ENCODE peak calls at places on chromosome 1, in nine cellular contexts. Z is fibroblast of pulmonary artery; U is heart left ventricle; F is fibroblast of lung; L is NB4; M is ovary; I is Jurkat, Clone E6-1; C is PC-9; O is body of pancreas. R is an unnamed sample.

GRCh38 chr1:71464016-71464415 is 383.2 kb upstream of the ZRANB2 start:
- DNase-seq in Z (no peak), U (no peak), F (peak), L (no peak), M (no peak), I (no peak), C (no peak), O (no peak), R (no peak)

GRCh38 chr1:101029184-101029583 is 3.6 kb upstream of the DPH5 start:
- DNase-seq in Z (no peak), U (no peak), F (no peak), L (no peak), M (no peak), I (no peak), C (no peak), O (no peak), R (no peak)

GRCh38 chr1:229674042-229674441 is 48.0 kb downstream of the URB2 start:
- DNase-seq in Z (no peak), U (no peak), F (no peak), L (no peak), M (no peak), I (peak), C (no peak), O (no peak), R (no peak)

GRCh38 chr1:167447521-167448136 is 70.7 kb downstream of the CD247 start:
- DNase-seq in Z (no peak), U (no peak), F (no peak), L (peak), M (no peak), I (no peak), C (peak), O (peak), R (peak)

GRCh38 chr1:116999596-116999995 is 2.0 kb upstream of the CD101 start:
- DNase-seq in Z (no peak), U (no peak), F (no peak), L (no peak), M (no peak), I (no peak), C (no peak), O (no peak), R (no peak)

GRCh38 chr1:55321947-55322346 is 106.8 kb upstream of the USP24 start:
- DNase-seq in Z (no peak), U (no peak), F (peak), L (no peak), M (no peak), I (no peak), C (peak), O (no peak), R (no peak)

GRCh38 chr1:64898107-64898861 is 68.1 kb downstream of the JAK1 start:
- DNase-seq in Z (peak), U (peak), F (peak), L (peak), M (peak), I (no peak), C (peak), O (peak), R (peak)

GRCh38 chr1:33460947-33461629 is 11.4 kb upstream of the ZSCAN20 start:
- DNase-seq in Z (no peak), U (peak), F (no peak), L (peak), M (no peak), I (no peak), C (no peak), O (no peak), R (peak)

GRCh38 chr1:228141082-228141870 is 1.2 kb downstream of the GUK1 start:
- DNase-seq in Z (peak), U (peak), F (peak), L (no peak), M (no peak), I (no peak), C (no peak), O (peak), R (peak)

GRCh38 chr1:200006711-200007110 is 20.8 kb upstream of the NR5A2 start:
- DNase-seq in Z (no peak), U (no peak), F (no peak), L (no peak), M (no peak), I (no peak), C (no peak), O (peak), R (no peak)

GRCh38 chr1:53326598-53327182 is 1.2 kb downstream of the LRP8 start:
- DNase-seq in Z (no peak), U (no peak), F (no peak), L (peak), M (peak), I (no peak), C (no peak), O (peak), R (no peak)

GRCh38 chr1:243255791-243256512 is at the start of gene SDCCAG8:
- DNase-seq in Z (peak), U (peak), F (peak), L (peak), M (peak), I (peak), C (peak), O (peak), R (peak)

GRCh38 chr1:243254927-243255790 is at the start of gene CEP170:
- DNase-seq in Z (peak), U (peak), F (peak), L (peak), M (peak), I (peak), C (peak), O (peak), R (peak)

GRCh38 chr1:243253211-243253926 is 1.7 kb downstream of the CEP170 start:
- DNase-seq in Z (no peak), U (no peak), F (no peak), L (peak), M (no peak), I (no peak), C (no peak), O (no peak), R (peak)

GRCh38 chr1:243253927-243254232 is 1.2 kb downstream of the CEP170 start:
- DNase-seq in Z (no peak), U (no peak), F (no peak), L (no peak), M (no peak), I (no peak), C (no peak), O (no peak), R (no peak)

DNA sequence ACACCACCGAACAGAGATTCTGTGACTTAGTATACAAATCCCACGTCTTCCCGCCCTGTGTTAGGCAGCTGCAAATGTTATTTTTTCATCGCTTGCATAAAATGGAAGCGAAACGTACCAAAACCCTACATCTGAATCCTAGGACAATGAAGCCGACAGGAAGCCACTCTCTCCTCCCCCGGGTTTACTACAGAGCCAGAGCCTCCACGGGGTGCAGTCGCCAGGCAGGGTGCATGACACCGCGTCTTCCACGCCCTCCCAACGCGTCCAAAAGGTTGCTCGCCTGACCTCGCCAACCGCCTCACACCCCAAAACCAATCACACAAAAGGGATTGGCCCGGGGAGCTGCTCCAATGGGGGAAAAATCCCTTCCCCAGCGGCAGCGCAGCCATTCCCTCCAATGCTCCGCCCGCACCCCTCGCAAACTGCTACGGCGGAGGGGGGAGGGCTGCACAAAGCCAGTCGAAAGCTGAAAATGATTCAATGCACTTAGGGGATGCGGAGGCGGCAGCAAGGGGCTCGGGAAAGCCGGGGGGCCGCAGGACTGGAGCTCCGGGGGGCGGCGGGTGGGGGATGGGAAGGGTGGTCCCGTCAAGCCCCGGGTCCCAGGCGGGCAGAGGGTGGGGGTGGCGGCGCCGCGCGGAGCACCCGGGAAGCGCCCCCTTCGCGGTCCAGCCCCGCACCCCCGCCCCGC is 701 bp downstream of the CEP170 start:
- DNase-seq in Z (peak), U (peak), F (peak), L (peak), M (peak), I (peak), C (peak), O (peak), R (peak)
- H3K4me3 ChIP-seq in Z (peak), U (peak), F (peak), L (peak), M (peak), I (peak), C (peak), O (peak), R (peak)

DNA sequence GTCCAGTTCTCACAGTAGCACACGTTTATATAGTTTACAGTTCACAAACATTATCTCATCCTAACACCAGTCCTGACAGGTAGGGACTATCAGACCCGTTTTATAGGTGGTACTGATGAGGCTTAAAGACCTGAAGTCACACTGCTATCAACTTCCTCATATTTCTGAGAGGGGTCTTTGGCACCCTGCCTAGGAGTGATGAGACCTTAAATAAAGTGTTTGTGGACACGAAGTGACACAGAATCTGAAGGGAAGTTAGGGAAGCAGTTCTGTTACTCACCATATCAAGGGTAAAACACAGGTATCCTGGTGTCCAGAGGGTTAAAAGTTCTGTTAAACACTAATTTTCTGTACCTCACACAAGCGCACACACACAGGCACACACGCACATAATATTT is 623 bp upstream of the TACSTD2 start:
- DNase-seq in Z (no peak), U (no peak), F (no peak), L (peak), M (no peak), I (no peak), C (no peak), O (no peak), R (no peak)
- H3K4me3 ChIP-seq in Z (no peak), U (no peak), F (no peak), L (no peak), M (no peak), I (no peak), C (peak), O (peak), R (no peak)

GRCh38 chr1:27527857-27528700 is 38.1 kb upstream of the WASF2 start:
- DNase-seq in Z (no peak), U (no peak), F (no peak), L (no peak), M (peak), I (no peak), C (peak), O (peak), R (peak)
- H3K4me3 ChIP-seq in Z (no peak), U (peak), F (no peak), L (no peak), M (peak), I (no peak), C (peak), O (peak), R (no peak)

GRCh38 chr1:230713547-230713914 is 391 bp downstream of the AGT start:
- DNase-seq in Z (no peak), U (no peak), F (no peak), L (no peak), M (no peak), I (no peak), C (no peak), O (no peak), R (no peak)

GRCh38 chr1:230713915-230714764 is at the start of gene AGT:
- DNase-seq in Z (peak), U (peak), F (peak), L (peak), M (peak), I (no peak), C (peak), O (peak), R (no peak)

GRCh38 chr1:230713138-230713537 is 784 bp downstream of the AGT start:
- DNase-seq in Z (no peak), U (no peak), F (no peak), L (no peak), M (no peak), I (no peak), C (no peak), O (no peak), R (no peak)

GRCh38 chr1:230711245-230711644 is 2.7 kb downstream of the AGT start:
- DNase-seq in Z (no peak), U (no peak), F (peak), L (no peak), M (no peak), I (no peak), C (no peak), O (no peak), R (no peak)

GRCh38 chr1:230712470-230712942 is 1.4 kb downstream of the AGT start:
- DNase-seq in Z (no peak), U (no peak), F (no peak), L (no peak), M (no peak), I (no peak), C (no peak), O (no peak), R (no peak)
- H3K4me3 ChIP-seq in Z (no peak), U (peak), F (no peak), L (no peak), M (no peak), I (no peak), C (no peak), O (no peak), R (no peak)

DNA sequence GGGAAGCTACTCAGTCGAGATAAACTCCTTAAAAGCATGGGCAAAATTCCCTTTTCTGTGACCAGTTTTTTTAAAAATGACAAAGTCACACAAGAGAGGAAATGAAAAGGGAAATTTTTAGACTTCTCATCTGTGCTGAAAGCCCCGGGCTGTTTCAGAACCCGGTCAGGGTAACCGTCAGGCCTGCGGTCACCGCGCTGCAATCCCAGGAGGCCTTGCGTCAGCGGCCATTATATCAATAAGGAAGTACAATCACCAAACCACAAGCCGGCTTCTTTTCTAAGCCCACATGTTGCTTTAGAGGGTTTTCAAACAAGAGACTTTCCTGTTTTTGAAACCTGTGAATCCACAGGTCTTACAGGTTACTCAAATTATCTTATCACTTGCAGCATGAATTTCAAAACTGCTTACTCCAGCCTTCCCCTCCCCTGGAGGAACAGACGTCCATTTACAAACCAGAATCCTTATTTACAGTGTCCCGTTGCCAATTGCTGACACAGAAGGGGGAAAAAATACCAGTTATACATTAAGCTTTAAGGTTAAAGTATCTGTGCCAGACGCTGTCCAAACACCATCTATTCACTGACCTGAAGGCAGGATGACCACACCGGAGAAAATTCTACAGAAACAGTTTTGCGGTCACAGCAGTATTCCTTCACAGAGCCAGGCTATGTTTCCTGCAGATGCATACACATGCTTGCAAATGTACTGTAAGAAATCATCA is 165.3 kb downstream of the TOMM20 start:
- DNase-seq in Z (peak), U (peak), F (peak), L (peak), M (no peak), I (peak), C (peak), O (peak), R (peak)
- H3K4me3 ChIP-seq in Z (no peak), U (no peak), F (no peak), L (peak), M (no peak), I (no peak), C (peak), O (no peak), R (peak)

DNA sequence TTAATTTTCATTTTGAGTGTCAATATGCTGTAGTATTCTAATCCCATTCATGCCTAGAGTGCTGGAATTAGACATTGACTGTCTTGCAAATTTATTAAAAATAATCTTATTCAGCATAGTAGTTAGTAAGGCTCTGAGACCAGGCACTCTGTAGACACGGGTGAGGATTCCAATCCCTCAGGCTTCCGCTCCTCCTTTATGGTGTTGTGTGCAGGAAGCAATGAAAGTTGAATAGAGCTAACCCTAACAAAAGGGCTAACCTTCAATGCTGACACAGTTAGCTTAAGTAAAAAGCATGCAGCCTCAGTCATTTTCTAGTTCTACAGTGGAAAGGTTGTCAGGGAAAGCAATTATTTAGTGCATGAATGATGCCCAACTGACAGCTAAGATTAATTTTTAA is 199.6 kb upstream of the SGIP1 start:
- DNase-seq in Z (no peak), U (no peak), F (no peak), L (peak), M (no peak), I (no peak), C (no peak), O (no peak), R (peak)
- H3K4me3 ChIP-seq in Z (peak), U (peak), F (no peak), L (peak), M (no peak), I (no peak), C (no peak), O (no peak), R (peak)

GRCh38 chr1:112629256-112629655 is 9.6 kb downstream of the CAPZA1 start:
- DNase-seq in Z (no peak), U (no peak), F (no peak), L (no peak), M (no peak), I (no peak), C (no peak), O (no peak), R (no peak)

GRCh38 chr1:112626887-112627286 is 7.3 kb downstream of the CAPZA1 start:
- DNase-seq in Z (no peak), U (no peak), F (no peak), L (no peak), M (no peak), I (no peak), C (no peak), O (no peak), R (no peak)

GRCh38 chr1:112626193-112626592 is 6.6 kb downstream of the CAPZA1 start:
- DNase-seq in Z (no peak), U (no peak), F (no peak), L (no peak), M (no peak), I (no peak), C (no peak), O (no peak), R (no peak)

GRCh38 chr1:112628516-112628915 is 8.9 kb downstream of the CAPZA1 start:
- DNase-seq in Z (no peak), U (no peak), F (no peak), L (no peak), M (no peak), I (no peak), C (no peak), O (no peak), R (peak)

DNA sequence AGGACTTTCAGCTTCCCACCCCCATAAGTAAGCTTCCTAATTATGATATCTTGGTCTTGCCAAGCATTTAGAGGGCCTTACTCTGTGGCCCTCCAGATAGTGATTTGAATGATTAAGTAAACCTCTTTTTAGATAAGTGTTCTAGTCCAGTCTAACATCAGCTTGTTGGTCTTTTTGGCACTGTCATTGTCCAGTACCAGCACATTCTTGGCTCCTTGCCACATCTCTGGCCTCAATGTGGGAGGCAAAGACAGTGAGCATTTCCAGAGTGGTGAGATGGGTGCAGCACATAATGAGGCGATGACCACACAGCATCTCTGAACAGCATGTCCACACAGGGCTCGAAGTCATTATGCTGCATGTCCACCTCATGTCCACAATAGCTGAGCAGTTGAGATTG is 6.1 kb downstream of the CAPZA1 start:
- DNase-seq in Z (peak), U (peak), F (peak), L (peak), M (no peak), I (no peak), C (no peak), O (peak), R (no peak)
- H3K4me3 ChIP-seq in Z (no peak), U (no peak), F (no peak), L (no peak), M (no peak), I (no peak), C (no peak), O (no peak), R (no peak)

DNA sequence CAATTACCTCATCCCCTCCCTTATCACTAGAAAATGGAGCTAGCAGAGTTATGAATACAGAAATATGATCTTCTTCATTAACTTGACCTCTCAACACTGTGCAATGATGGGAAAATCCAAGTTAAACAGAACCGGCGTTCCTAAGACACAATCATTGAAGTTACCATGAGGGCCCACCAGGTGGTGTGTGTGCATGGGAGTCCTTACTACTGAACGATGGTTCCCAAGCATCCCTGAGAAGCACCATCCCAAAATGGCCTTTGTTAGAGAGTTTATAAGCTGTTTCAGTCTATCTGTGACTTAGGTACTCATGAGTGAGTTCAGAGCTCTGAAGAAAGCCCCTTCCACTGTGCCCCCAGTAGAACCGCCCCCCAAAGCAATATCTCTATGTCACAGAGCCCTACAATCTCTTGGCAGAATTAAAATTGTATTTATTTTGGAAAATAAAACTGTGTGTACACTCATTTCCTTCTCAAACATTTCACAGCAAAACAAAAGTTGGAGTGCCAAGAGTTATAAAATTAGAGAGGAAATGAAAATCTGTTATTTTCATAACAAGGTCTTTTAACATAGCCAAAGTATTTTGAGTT is 56.8 kb downstream of the PLD5 start:
- DNase-seq in Z (peak), U (peak), F (peak), L (peak), M (peak), I (peak), C (no peak), O (peak), R (peak)
- H3K4me3 ChIP-seq in Z (no peak), U (no peak), F (no peak), L (no peak), M (no peak), I (no peak), C (no peak), O (no peak), R (no peak)